ENCODE peak calls at places on chromosome 7, in seven cellular contexts. One of them, this sample, is unnamed.

GRCh38 chr7:27235387-27236052 is 7.1 kb upstream of the EVX1 start:
- DNase-seq in IMR-90: no peak
- DNase-seq in A549: peak; percentile 73
- DNase-seq in ovary: no peak
- DNase-seq in Peyer's patch: peak; percentile 74
- DNase-seq in heart left ventricle: no peak
- DNase-seq in upper lobe of left lung: peak; percentile 86
- DNase-seq in this sample: peak; percentile 77

GRCh38 chr7:87110778-87111177 is 41.5 kb upstream of the DMTF1 start:
- DNase-seq in IMR-90: peak; percentile 65
- DNase-seq in heart left ventricle: no peak
- DNase-seq in upper lobe of left lung: no peak
- DNase-seq in A549: peak; percentile 16
- DNase-seq in Peyer's patch: no peak
- DNase-seq in ovary: no peak
- DNase-seq in this sample: no peak

GRCh38 chr7:80829527-80829926 is 89.3 kb downstream of the SEMA3C start:
- DNase-seq in A549: no peak
- DNase-seq in Peyer's patch: no peak
- DNase-seq in upper lobe of left lung: no peak
- DNase-seq in IMR-90: no peak
- DNase-seq in heart left ventricle: no peak
- DNase-seq in ovary: no peak
- DNase-seq in this sample: no peak

GRCh38 chr7:106865130-106866115 is at the start of gene PIK3CG:
- DNase-seq in IMR-90: no peak
- DNase-seq in upper lobe of left lung: no peak
- DNase-seq in ovary: no peak
- DNase-seq in Peyer's patch: no peak
- DNase-seq in heart left ventricle: no peak
- DNase-seq in A549: no peak
- DNase-seq in this sample: no peak

GRCh38 chr7:33886100-33886623 is 19.2 kb upstream of the BMPER start:
- DNase-seq in Peyer's patch: no peak
- DNase-seq in heart left ventricle: no peak
- DNase-seq in IMR-90: peak; percentile 35
- DNase-seq in ovary: no peak
- DNase-seq in A549: peak; percentile 51
- DNase-seq in upper lobe of left lung: peak; percentile 6
- DNase-seq in this sample: no peak

GRCh38 chr7:28988091-28988490 is 30.0 kb upstream of the TRIL start:
- DNase-seq in Peyer's patch: no peak
- DNase-seq in heart left ventricle: no peak
- DNase-seq in IMR-90: peak; percentile 38
- DNase-seq in ovary: no peak
- DNase-seq in upper lobe of left lung: no peak
- DNase-seq in A549: no peak
- DNase-seq in this sample: no peak

GRCh38 chr7:98168181-98168903 is 42.9 kb upstream of the BHLHA15 start:
- DNase-seq in upper lobe of left lung: peak; percentile 76
- DNase-seq in heart left ventricle: peak; percentile 44
- DNase-seq in ovary: no peak
- DNase-seq in IMR-90: peak; percentile 66
- DNase-seq in Peyer's patch: no peak
- DNase-seq in A549: peak; percentile 71
- DNase-seq in this sample: peak; percentile 76

GRCh38 chr7:73626814-73627213 is 2.5 kb upstream of the MLXIPL start:
- DNase-seq in upper lobe of left lung: no peak
- DNase-seq in A549: no peak
- DNase-seq in IMR-90: peak; percentile 22
- DNase-seq in Peyer's patch: no peak
- DNase-seq in ovary: no peak
- DNase-seq in heart left ventricle: no peak
- DNase-seq in this sample: no peak

GRCh38 chr7:20894806-20895205 is 108.1 kb upstream of the SP8 start:
- DNase-seq in heart left ventricle: no peak
- DNase-seq in upper lobe of left lung: no peak
- DNase-seq in A549: no peak
- DNase-seq in ovary: no peak
- DNase-seq in Peyer's patch: no peak
- DNase-seq in IMR-90: no peak
- DNase-seq in this sample: no peak

GRCh38 chr7:102978280-102978679 is 65.5 kb downstream of the LRRC17 start:
- DNase-seq in A549: peak; percentile 79
- DNase-seq in upper lobe of left lung: no peak
- DNase-seq in IMR-90: peak; percentile 82
- DNase-seq in heart left ventricle: no peak
- DNase-seq in ovary: peak; percentile 62
- DNase-seq in Peyer's patch: no peak
- DNase-seq in this sample: no peak

GRCh38 chr7:108211382-108212201 is 81.4 kb upstream of the LAMB4 start:
- DNase-seq in Peyer's patch: no peak
- DNase-seq in upper lobe of left lung: no peak
- DNase-seq in heart left ventricle: peak; percentile 12
- DNase-seq in A549: peak; percentile 96
- DNase-seq in IMR-90: peak; percentile 59
- DNase-seq in ovary: no peak
- DNase-seq in this sample: peak; percentile 25

GRCh38 chr7:93601363-93601762 is 26.8 kb upstream of the CALCR start:
- DNase-seq in upper lobe of left lung: no peak
- DNase-seq in A549: peak; percentile 2
- DNase-seq in ovary: no peak
- DNase-seq in heart left ventricle: no peak
- DNase-seq in IMR-90: no peak
- DNase-seq in Peyer's patch: no peak
- DNase-seq in this sample: no peak

DNA sequence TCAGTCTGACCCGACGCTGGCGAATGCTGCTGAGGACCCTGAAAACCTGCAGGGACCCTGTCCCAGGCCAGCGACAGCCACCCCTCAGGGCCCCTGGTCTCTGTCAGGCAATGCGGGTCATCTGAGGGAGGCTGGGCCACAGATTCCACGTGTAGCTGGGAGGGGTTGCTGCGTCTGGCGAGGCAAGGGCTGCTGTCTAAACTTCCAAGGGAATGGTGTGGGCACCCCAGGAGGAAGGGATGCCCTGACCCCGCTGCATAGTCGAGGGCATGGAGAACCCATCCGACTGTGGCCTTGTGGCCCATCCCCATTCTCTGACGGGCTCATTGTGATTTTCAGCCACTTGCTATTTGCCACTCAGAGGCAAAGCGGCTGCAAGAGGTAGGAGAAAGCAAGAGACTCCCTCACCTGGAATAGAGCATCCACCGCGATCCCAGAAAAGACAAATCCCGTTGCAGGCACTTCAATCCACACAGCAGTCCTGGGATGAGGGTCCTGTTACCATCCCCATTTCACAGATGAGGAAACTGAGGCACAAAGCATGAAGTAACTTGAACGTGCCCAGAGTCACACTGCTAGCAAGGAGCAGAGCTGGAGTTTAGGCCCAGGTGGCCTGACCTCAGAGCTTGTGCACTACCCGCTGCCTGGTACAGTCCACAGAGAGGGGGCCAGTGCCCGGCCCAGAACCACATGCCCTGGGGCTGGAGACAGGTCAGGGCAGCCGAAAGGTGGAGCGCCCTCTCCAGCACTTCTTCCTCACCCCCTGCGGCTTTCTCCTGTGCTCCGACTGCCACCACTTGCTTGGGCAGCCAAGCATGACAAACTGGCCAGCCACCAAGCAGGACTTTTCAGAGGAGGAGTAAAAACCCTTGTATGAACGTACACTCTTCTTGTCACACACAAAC is 163.8 kb upstream of the KLF14 start:
- DNase-seq in A549: no peak
- DNase-seq in Peyer's patch: no peak
- DNase-seq in heart left ventricle: no peak
- DNase-seq in ovary: no peak
- DNase-seq in IMR-90: no peak
- DNase-seq in upper lobe of left lung: peak; percentile 43
- DNase-seq in this sample: no peak
- TF ChIP-seq POLR2A in A549: no peak
- TF ChIP-seq POLR2A in Peyer's patch: no peak
- TF ChIP-seq POLR2A in heart left ventricle: no peak
- TF ChIP-seq POLR2A in ovary: no peak
- TF ChIP-seq POLR2A in IMR-90: no peak
- TF ChIP-seq POLR2A in upper lobe of left lung: no peak
- TF ChIP-seq POLR2A in this sample: no peak

GRCh38 chr7:36138209-36138608 is 14.8 kb upstream of the EEPD1 start:
- DNase-seq in Peyer's patch: no peak
- DNase-seq in upper lobe of left lung: no peak
- DNase-seq in ovary: no peak
- DNase-seq in heart left ventricle: no peak
- DNase-seq in A549: no peak
- DNase-seq in IMR-90: no peak
- DNase-seq in this sample: no peak

GRCh38 chr7:36137754-36138153 is 15.3 kb upstream of the EEPD1 start:
- DNase-seq in IMR-90: no peak
- DNase-seq in upper lobe of left lung: no peak
- DNase-seq in heart left ventricle: no peak
- DNase-seq in A549: no peak
- DNase-seq in Peyer's patch: no peak
- DNase-seq in ovary: no peak
- DNase-seq in this sample: no peak

GRCh38 chr7:36141351-36141750 is 11.7 kb upstream of the EEPD1 start:
- DNase-seq in ovary: no peak
- DNase-seq in heart left ventricle: no peak
- DNase-seq in A549: no peak
- DNase-seq in upper lobe of left lung: no peak
- DNase-seq in IMR-90: no peak
- DNase-seq in Peyer's patch: no peak
- DNase-seq in this sample: no peak

GRCh38 chr7:36145686-36146085 is 7.4 kb upstream of the EEPD1 start:
- DNase-seq in upper lobe of left lung: no peak
- DNase-seq in heart left ventricle: no peak
- DNase-seq in IMR-90: no peak
- DNase-seq in ovary: no peak
- DNase-seq in Peyer's patch: no peak
- DNase-seq in A549: no peak
- DNase-seq in this sample: no peak

DNA sequence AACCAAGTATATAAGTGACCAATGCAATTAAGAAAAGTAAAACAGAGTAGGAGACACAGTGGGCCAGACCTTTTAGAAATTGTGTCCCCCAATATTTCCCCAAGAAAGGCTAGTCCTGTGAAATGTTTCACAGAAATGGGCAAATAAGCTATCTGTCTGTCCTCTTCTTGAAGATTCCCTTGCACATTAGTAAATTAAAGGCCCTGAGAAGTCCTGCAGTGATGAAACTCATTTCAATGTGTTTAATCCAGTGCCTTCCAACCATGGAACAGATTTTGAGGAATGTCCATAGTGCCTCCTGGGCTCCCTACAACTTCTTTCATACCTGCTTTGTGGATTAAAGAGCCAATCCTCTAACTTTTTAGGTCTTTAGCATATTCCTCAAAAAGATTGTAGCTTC is 11.2 kb upstream of the EEPD1 start:
- DNase-seq in heart left ventricle: no peak
- DNase-seq in upper lobe of left lung: no peak
- DNase-seq in A549: no peak
- DNase-seq in ovary: no peak
- DNase-seq in Peyer's patch: no peak
- DNase-seq in IMR-90: no peak
- DNase-seq in this sample: no peak
- H3K4me1 ChIP-seq in heart left ventricle: peaks cover 9% of the 10 kb centered on the region
- H3K4me1 ChIP-seq in upper lobe of left lung: no peaks in the 10 kb centered on the region
- H3K4me1 ChIP-seq in A549: no peaks in the 10 kb centered on the region
- H3K4me1 ChIP-seq in ovary: peaks cover 12% of the 10 kb centered on the region
- H3K4me1 ChIP-seq in Peyer's patch: peaks cover 2% of the 10 kb centered on the region
- H3K4me1 ChIP-seq in IMR-90: no peaks in the 10 kb centered on the region
- H3K4me1 ChIP-seq in this sample: no peaks in the 10 kb centered on the region

GRCh38 chr7:44244282-44244681 is 43.5 kb downstream of the YKT6 start:
- DNase-seq in Peyer's patch: no peak
- DNase-seq in IMR-90: no peak
- DNase-seq in heart left ventricle: no peak
- DNase-seq in upper lobe of left lung: peak; percentile 59
- DNase-seq in ovary: no peak
- DNase-seq in A549: no peak
- DNase-seq in this sample: no peak
- TF ChIP-seq CTCF in Peyer's patch: no peak
- TF ChIP-seq CTCF in IMR-90: peak; percentile 40
- TF ChIP-seq CTCF in heart left ventricle: peak; percentile 46
- TF ChIP-seq CTCF in upper lobe of left lung: peak; percentile 26
- TF ChIP-seq CTCF in ovary: no peak
- TF ChIP-seq CTCF in A549: peak; percentile 43
- TF ChIP-seq CTCF in this sample: peak; percentile 14

DNA sequence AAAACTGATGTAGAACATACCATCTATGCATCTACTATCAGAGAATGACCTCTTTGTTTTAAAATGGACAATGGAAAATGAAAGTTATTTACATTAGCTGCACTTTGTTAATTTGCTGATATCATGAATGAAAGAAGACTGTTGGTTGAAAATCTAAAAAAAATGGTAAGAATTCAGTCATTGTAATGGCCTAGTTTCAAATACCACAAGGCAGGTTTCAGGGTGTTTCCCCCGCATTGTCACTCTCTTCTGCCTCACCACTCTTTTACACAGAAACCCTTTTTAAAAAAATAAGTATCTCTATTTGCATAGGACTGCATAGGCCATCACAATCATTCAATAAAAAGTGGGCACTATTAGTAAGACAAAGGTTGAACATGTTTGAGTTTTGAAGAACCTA is 737.1 kb downstream of the INHBA start:
- DNase-seq in upper lobe of left lung: no peak
- DNase-seq in ovary: no peak
- DNase-seq in Peyer's patch: no peak
- DNase-seq in IMR-90: no peak
- DNase-seq in A549: no peak
- DNase-seq in heart left ventricle: no peak
- DNase-seq in this sample: no peak
- TF ChIP-seq POLR2A in upper lobe of left lung: no peak
- TF ChIP-seq POLR2A in ovary: no peak
- TF ChIP-seq POLR2A in Peyer's patch: no peak
- TF ChIP-seq POLR2A in IMR-90: no peak
- TF ChIP-seq POLR2A in A549: no peak
- TF ChIP-seq POLR2A in heart left ventricle: no peak
- TF ChIP-seq POLR2A in this sample: no peak

GRCh38 chr7:35869810-35870209 is 69.0 kb downstream of the SEPTIN7 start:
- DNase-seq in heart left ventricle: peak; percentile 30
- DNase-seq in Peyer's patch: no peak
- DNase-seq in upper lobe of left lung: no peak
- DNase-seq in ovary: no peak
- DNase-seq in A549: no peak
- DNase-seq in IMR-90: peak; percentile 74
- DNase-seq in this sample: no peak
- H3K4me1 ChIP-seq in heart left ventricle: peaks cover 35% of the 10 kb centered on the region
- H3K4me1 ChIP-seq in Peyer's patch: peaks cover 4% of the 10 kb centered on the region
- H3K4me1 ChIP-seq in upper lobe of left lung: no peaks in the 10 kb centered on the region
- H3K4me1 ChIP-seq in ovary: peaks cover 4% of the 10 kb centered on the region
- H3K4me1 ChIP-seq in A549: peaks cover 9% of the 10 kb centered on the region
- H3K4me1 ChIP-seq in IMR-90: no peaks in the 10 kb centered on the region
- H3K4me1 ChIP-seq in this sample: peaks cover 36% of the 10 kb centered on the region